ENCODE peak calls at places on chromosomes 13 and 19, in five cellular contexts. Y is GM23338, N is A549, O is HCT116, F is SK-N-SH. Q is an unnamed sample.

GRCh38 chr19:49019242-49019932 is 2.5 kb upstream of the LHB start:
- DNase-seq in N (peak; percentile 74), O (peak; percentile 58), Y (peak; percentile 93), F (peak; percentile 91), Q (no peak)

GRCh38 chr19:48867119-48867921 is 1.1 kb downstream of the PLEKHA4 start:
- DNase-seq in F (no peak), O (no peak), N (no peak), Y (no peak), Q (no peak)

GRCh38 chr19:18156841-18157464 is 4.0 kb downstream of the PIK3R2 start:
- DNase-seq in Y (no peak), F (peak; percentile 97), N (peak; percentile 62), O (peak; percentile 48), Q (no peak)

GRCh38 chr13:41054919-41055619 is 6.2 kb upstream of the WBP4 start:
- DNase-seq in O (no peak), Y (peak; percentile 57), F (peak; percentile 15), N (no peak), Q (no peak)

GRCh38 chr19:23440791-23441190 is 45.5 kb upstream of the ZNF91 start:
- DNase-seq in N (peak; percentile 8), F (peak; percentile 39), Y (peak; percentile 76), O (no peak), Q (no peak)

GRCh38 chr13:102440259-102440936 is 38.5 kb upstream of the FGF14 start:
- DNase-seq in O (no peak), Y (no peak), N (no peak), F (no peak), Q (no peak)

GRCh38 chr19:47417107-47417745 is 2.1 kb downstream of the MEIS3 start:
- DNase-seq in O (no peak), N (no peak), Y (no peak), F (peak; percentile 40), Q (no peak)

GRCh38 chr13:46173656-46174055 is 8.3 kb downstream of the LCP1 start:
- DNase-seq in N (no peak), Y (no peak), O (no peak), F (no peak), Q (peak; percentile 66)

GRCh38 chr13:108086678-108087077 is 128.7 kb downstream of the LIG4 start:
- DNase-seq in N (no peak), Y (peak; percentile 37), O (no peak), F (no peak), Q (no peak)

GRCh38 chr19:45955905-45956608 is 17.6 kb downstream of the NOVA2 start:
- DNase-seq in N (no peak), F (peak; percentile 56), Y (no peak), O (peak; percentile 35), Q (no peak)

GRCh38 chr19:13396256-13397080 is 109.8 kb downstream of the CACNA1A start:
- DNase-seq in N (peak; percentile 27), O (peak; percentile 72), F (no peak), Y (peak; percentile 97), Q (no peak)

GRCh38 chr13:91313103-91313502 is 34.4 kb upstream of the MIR17HG start:
- DNase-seq in F (peak; percentile 16), N (peak; percentile 2), O (no peak), Y (peak; percentile 66), Q (no peak)

GRCh38 chr19:47497073-47497766 is 13.2 kb upstream of the KPTN start:
- DNase-seq in F (no peak), Y (no peak), O (no peak), N (no peak), Q (no peak)

GRCh38 chr13:98019186-98019585 is 65.7 kb downstream of the IPO5 start:
- DNase-seq in F (no peak), O (no peak), Y (no peak), N (no peak), Q (no peak)

GRCh38 chr13:112828082-112828699 is 138.4 kb downstream of the ATP11A start:
- DNase-seq in O (no peak), Y (peak; percentile 28), N (no peak), F (no peak), Q (no peak)

GRCh38 chr19:47480658-47481057 is 3.4 kb downstream of the KPTN start:
- DNase-seq in O (no peak), N (no peak), Y (no peak), F (no peak), Q (no peak)

DNA sequence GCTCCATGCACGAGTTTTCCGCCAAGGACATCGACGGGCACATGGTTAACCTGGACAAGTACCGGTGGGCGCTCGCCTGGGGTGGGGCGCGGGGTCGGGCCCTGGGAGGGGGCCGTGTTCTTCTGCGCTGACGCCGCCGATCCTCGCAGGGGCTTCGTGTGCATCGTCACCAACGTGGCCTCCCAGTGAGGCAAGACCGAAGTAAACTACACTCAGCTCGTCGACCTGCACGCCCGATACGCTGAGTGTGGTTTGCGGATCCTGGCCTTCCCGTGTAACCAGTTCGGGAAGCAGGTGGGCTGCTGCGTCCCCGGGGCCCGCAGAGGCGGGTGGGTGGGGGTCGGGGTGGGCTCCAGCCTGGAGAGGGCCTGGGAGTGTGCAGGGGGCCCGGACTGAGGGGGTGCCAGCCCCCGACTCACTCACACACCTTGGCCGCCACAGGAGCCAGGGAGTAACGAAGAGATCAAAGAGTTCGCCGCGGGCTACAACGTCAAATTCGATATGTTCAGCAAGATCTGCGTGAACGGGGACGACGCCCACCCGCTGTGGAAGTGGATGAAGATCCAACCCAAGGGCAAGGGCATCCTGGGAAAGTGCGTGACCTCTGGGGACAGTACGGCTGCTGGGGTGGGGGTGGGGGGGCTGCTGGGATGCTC is 1.6 kb downstream of the GPX4 start:
- DNase-seq in N (no peak), F (no peak), O (no peak), Y (no peak), Q (no peak)
- TF ChIP-seq REST in N (no peak), F (no peak), O (no peak), Y (no peak), Q (no peak)

DNA sequence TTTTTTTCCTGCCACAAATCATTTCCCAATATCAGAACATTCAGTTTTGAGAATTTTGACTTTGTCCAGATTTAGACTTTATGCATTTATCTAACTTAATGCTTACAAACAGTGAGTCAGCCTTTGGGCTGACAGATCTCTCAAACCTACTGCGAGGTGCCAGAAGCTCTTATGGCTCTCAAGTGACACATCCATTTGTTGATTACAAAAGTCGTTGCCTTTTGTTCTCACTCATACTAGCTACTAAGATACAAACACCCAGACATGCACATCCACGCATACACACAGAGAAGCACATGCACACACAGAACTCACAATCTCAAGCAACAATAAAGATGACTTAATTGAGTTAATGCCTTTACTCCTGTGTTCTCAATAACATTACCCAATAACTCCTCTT is 1147.5 kb downstream of the DIAPH3 start:
- DNase-seq in F (no peak), N (no peak), O (no peak), Y (no peak), Q (no peak)
- TF ChIP-seq REST in F (no peak), N (no peak), O (no peak), Y (no peak), Q (no peak)

GRCh38 chr13:52004508-52005183 is 6.6 kb downstream of the ATP7B start:
- DNase-seq in O (no peak), N (no peak), Y (no peak), F (no peak), Q (no peak)
- TF ChIP-seq REST in O (no peak), N (no peak), Y (no peak), F (no peak), Q (no peak)

DNA sequence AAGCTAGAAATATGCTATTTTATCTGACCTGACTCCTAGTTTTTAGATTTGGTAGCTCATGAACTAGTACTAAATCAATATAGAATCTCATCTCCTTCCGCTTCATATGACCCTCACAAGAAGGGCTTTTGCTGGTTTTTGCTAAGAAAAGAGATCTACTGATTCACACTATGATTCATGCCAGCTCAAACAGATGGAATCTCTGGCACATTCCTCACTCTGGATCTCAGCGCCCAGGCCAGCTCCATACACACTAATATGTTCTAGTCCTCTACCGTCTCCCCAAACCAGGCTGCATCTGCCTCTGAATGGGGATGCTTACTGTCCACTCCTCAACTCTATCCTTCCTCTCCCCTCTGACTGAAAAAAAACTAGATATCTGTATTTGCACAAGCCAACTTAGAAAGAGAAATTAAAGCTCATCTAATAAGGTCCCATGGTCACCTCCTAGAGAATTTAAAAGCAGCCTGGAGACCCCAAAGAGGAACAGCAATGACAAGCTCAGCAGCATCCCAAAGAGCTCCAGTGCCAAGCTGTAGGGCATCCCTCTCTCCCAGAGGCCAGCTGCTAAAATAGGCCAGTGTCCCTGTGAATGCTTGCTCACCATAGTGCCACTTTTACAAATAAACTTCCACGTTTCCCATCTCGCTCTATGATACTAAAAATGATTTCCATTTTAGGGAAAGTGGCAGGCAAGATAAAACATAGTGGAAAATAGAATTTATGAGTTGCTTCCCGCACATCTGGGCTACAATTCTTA is 74.9 kb downstream of the LHFPL6 start:
- DNase-seq in O (peak; percentile 18), N (peak; percentile 48), Y (no peak), F (peak; percentile 10), Q (no peak)
- TF ChIP-seq REST in O (no peak), N (no peak), Y (no peak), F (no peak), Q (no peak)

DNA sequence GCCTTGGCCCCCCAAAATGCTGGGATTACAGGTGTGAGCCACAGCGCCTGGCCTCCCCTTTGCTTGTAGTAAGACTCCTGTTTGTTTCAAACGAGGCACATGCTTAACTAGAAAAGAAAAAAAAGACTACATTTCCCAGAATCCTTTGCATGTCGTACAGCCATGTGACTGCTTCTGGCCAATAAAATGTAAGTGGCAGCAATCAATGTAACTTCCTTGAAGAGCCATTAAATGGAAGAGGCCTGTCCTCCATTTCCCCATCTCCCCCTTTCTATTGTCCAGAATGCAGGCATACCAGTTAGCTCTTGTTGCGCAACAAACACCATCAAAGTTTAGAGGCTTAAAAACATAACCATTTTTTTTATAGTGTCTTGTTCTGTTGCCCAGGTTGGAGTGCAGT is 10.4 kb upstream of the GPR32 start:
- DNase-seq in F (no peak), N (peak; percentile 55), O (peak; percentile 69), Y (peak; percentile 79), Q (no peak)
- TF ChIP-seq REST in F (no peak), N (no peak), O (no peak), Y (no peak), Q (no peak)

GRCh38 chr19:7647156-7647555 is 10.2 kb downstream of the STXBP2 start:
- DNase-seq in N (no peak), Y (no peak), O (no peak), F (peak; percentile 18), Q (no peak)
- TF ChIP-seq REST in N (no peak), Y (no peak), O (no peak), F (no peak), Q (no peak)

DNA sequence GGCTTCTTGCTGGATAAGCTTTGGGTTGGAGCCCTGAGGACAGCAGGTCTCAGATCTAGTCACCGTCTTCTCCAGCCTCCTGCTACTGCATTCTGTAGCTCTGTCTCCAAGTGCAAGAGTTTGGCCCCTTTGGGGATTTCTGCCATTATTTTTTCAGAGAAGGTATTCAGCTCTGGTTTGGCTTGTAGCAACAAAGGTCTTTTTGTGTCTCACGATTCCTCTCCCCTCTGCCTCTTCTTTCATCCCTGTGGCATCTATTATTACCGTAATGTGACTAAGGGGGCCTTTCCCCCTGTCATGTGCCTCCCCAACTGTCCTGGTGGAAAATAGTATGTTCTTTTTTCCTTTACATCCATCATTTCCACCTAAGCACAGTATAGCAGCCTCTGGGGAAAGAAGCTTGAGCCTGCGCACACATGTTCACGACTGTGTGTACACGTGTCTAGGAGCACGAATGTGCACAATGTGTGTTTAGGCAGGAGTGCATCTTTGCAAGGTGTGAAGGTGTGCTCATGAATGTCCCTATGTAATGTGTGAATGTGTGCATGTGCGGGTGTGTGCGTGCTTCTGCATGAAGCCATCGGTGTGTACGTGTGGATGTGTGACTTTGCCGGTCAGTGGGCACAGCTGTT is 273.9 kb downstream of the ZNF536 start:
- DNase-seq in Y (no peak), F (no peak), N (no peak), O (no peak), Q (no peak)
- TF ChIP-seq REST in Y (no peak), F (no peak), N (no peak), O (no peak), Q (no peak)

GRCh38 chr13:30720470-30720869 is 14.9 kb upstream of the ALOX5AP start:
- DNase-seq in Y (no peak), F (no peak), O (no peak), N (no peak), Q (peak; percentile 80)
- TF ChIP-seq REST in Y (no peak), F (no peak), O (no peak), N (no peak), Q (no peak)